ENCODE peak calls at places on chromosomes 1 and 21, in five cellular contexts. E, K, L, M and G are unnamed samples.
A peak's percentile ranks its signal among the peaks of the same experiment; 100 is the strongest.

GRCh38 chr1:21568006-21568746 is 59.0 kb downstream of the ALPL start:
- DNase-seq in E (no peak), L (no peak), M (peak; percentile 64), K (no peak), G (no peak)

GRCh38 chr1:116881879-116882520 is 27.7 kb upstream of the PTGFRN start:
- DNase-seq in L (peak; percentile 73), K (peak; percentile 81), M (peak; percentile 87), E (peak; percentile 41), G (no peak)

GRCh38 chr21:43273708-43274021 is 104.9 kb downstream of the CRYAA start:
- DNase-seq in L (no peak), M (peak; percentile 8), E (no peak), K (no peak), G (no peak)

GRCh38 chr21:31580866-31581276 is 78.6 kb upstream of the SOD1 start:
- DNase-seq in M (peak; percentile 62), K (peak; percentile 43), L (peak; percentile 71), E (peak; percentile 53), G (peak; percentile 62)

GRCh38 chr1:234980657-234981396 is 147.8 kb downstream of the TOMM20 start:
- DNase-seq in K (no peak), E (peak; percentile 76), L (peak; percentile 65), M (peak; percentile 99), G (peak; percentile 78)

GRCh38 chr1:243253927-243254232 is 1.2 kb downstream of the CEP170 start:
- DNase-seq in M (no peak), E (no peak), K (no peak), L (no peak), G (no peak)

GRCh38 chr1:189269011-189269410 is 1208.7 kb downstream of the BRINP3 start:
- DNase-seq in L (no peak), M (no peak), E (no peak), K (no peak), G (no peak)

GRCh38 chr1:156893048-156893953 is at the start of gene PEAR1:
- DNase-seq in L (no peak), M (peak; percentile 40), E (peak; percentile 86), K (no peak), G (no peak)

GRCh38 chr1:166165661-166166399 is 971 bp downstream of the FAM78B start:
- DNase-seq in L (peak; percentile 26), E (no peak), M (peak; percentile 1), K (peak; percentile 5), G (peak; percentile 48)

GRCh38 chr1:59063501-59063900 is 233.4 kb upstream of the FGGY start:
- DNase-seq in K (no peak), M (no peak), L (no peak), E (no peak), G (no peak)

GRCh38 chr1:94081566-94082344 is 39.2 kb downstream of the ABCA4 start:
- DNase-seq in K (no peak), L (no peak), E (no peak), M (peak; percentile 67), G (no peak)

GRCh38 chr1:109980324-109981127 is 4.0 kb upstream of the AHCYL1 start:
- DNase-seq in E (no peak), K (peak; percentile 38), M (no peak), L (peak; percentile 56), G (peak; percentile 67)

GRCh38 chr1:47856994-47857393 is 140.2 kb downstream of the TRABD2B start:
- DNase-seq in E (no peak), K (no peak), M (no peak), L (no peak), G (no peak)

GRCh38 chr1:41109316-41110263 is 88.1 kb upstream of the SLFNL1 start:
- DNase-seq in K (peak; percentile 45), L (peak; percentile 52), E (peak; percentile 46), M (peak; percentile 95), G (peak; percentile 56)

GRCh38 chr1:46550751-46551231 is 656 bp downstream of the KNCN start:
- DNase-seq in L (no peak), M (no peak), K (no peak), E (no peak), G (no peak)

GRCh38 chr1:216894499-216894898 is 171.3 kb upstream of the ESRRG start:
- DNase-seq in K (no peak), L (no peak), E (no peak), M (no peak), G (no peak)

GRCh38 chr1:206803221-206803730 is 31.0 kb upstream of the IL10 start:
- DNase-seq in E (no peak), L (no peak), M (no peak), K (no peak), G (no peak)

GRCh38 chr1:66137235-66137634 is 344.5 kb downstream of the PDE4B start:
- DNase-seq in M (no peak), L (no peak), K (no peak), E (no peak), G (no peak)

GRCh38 chr1:56819393-56819899 is at the start of gene FYB2:
- DNase-seq in E (no peak), M (peak; percentile 29), L (peak; percentile 33), K (peak; percentile 43), G (peak; percentile 71)

GRCh38 chr1:220336391-220337065 is 64.3 kb upstream of the RAB3GAP2 start:
- DNase-seq in E (no peak), L (no peak), K (no peak), M (no peak), G (no peak)

GRCh38 chr1:24551290-24551859 is 4.5 kb upstream of the NCMAP start:
- DNase-seq in E (no peak), K (no peak), M (no peak), L (no peak), G (no peak)

GRCh38 chr1:99829269-99829668 is 20.9 kb upstream of the AGL start:
- DNase-seq in E (no peak), L (no peak), M (no peak), K (no peak), G (no peak)

GRCh38 chr1:84259376-84259775 is 42.1 kb upstream of the SAMD13 start:
- DNase-seq in K (no peak), E (no peak), M (no peak), L (no peak), G (no peak)

GRCh38 chr1:36411674-36412648 is 14.3 kb upstream of the LSM10 start:
- DNase-seq in L (no peak), E (no peak), K (no peak), M (peak; percentile 61), G (no peak)

GRCh38 chr1:218163371-218163770 is 121.7 kb upstream of the RRP15 start:
- DNase-seq in K (no peak), L (no peak), M (no peak), E (no peak), G (no peak)

GRCh38 chr21:33230518-33231324 is 983 bp downstream of the IFNAR2 start:
- DNase-seq in E (peak; percentile 72), M (peak; percentile 80), K (peak; percentile 36), L (peak; percentile 37), G (peak; percentile 67)

GRCh38 chr1:180169641-180170155 is 15.0 kb downstream of the QSOX1 start:
- DNase-seq in E (no peak), M (no peak), K (no peak), L (no peak), G (no peak)

GRCh38 chr1:1433804-1434130 is 1.7 kb upstream of the VWA1 start:
- DNase-seq in M (peak; percentile 83), K (peak; percentile 49), L (no peak), E (peak; percentile 71), G (no peak)

GRCh38 chr1:156081174-156082110 is 823 bp downstream of the MEX3A start:
- DNase-seq in M (peak; percentile 42), K (no peak), E (no peak), L (no peak), G (no peak)

GRCh38 chr1:98055457-98055856 is 134.6 kb upstream of the DPYD start:
- DNase-seq in L (no peak), K (no peak), E (no peak), M (no peak), G (no peak)

GRCh38 chr1:200279810-200280411 is 129.9 kb downstream of the ZNF281 start:
- DNase-seq in M (peak; percentile 51), L (peak; percentile 77), E (no peak), K (peak; percentile 52), G (no peak)

GRCh38 chr21:15009964-15010363 is 54.8 kb downstream of the NRIP1 start:
- DNase-seq in K (no peak), M (no peak), E (no peak), L (no peak), G (no peak)

GRCh38 chr1:222252788-222253187 is 295.1 kb downstream of the HHIPL2 start:
- DNase-seq in M (no peak), K (no peak), L (no peak), E (no peak), G (no peak)

GRCh38 chr1:232806071-232806510 is 875 bp downstream of the MAP10 start:
- DNase-seq in L (no peak), E (no peak), M (no peak), K (no peak), G (no peak)
- H3K4me1 ChIP-seq in L (peaks cover 13% of the 10 kb centered on the region), E (peaks cover 40% of the 10 kb centered on the region), M (peaks cover 6% of the 10 kb centered on the region), K (peaks cover 7% of the 10 kb centered on the region), G (peaks cover 4% of the 10 kb centered on the region)

GRCh38 chr1:39255212-39255611 is 50.7 kb downstream of the MACF1 start:
- DNase-seq in K (no peak), L (no peak), M (no peak), E (no peak), G (no peak)

GRCh38 chr1:39250460-39251240 is 46.2 kb downstream of the MACF1 start:
- DNase-seq in M (peak; percentile 47), K (no peak), E (no peak), L (no peak), G (no peak)
- H3K4me1 ChIP-seq in M (peaks cover 4% of the 10 kb centered on the region), K (peaks cover 7% of the 10 kb centered on the region), E (peaks cover 9% of the 10 kb centered on the region), L (peaks cover 13% of the 10 kb centered on the region), G (no peaks in the 10 kb centered on the region)

GRCh38 chr1:210786546-210786945 is 347.4 kb downstream of the KCNH1 start:
- DNase-seq in E (no peak), L (no peak), K (no peak), M (no peak), G (no peak)
- H3K4me1 ChIP-seq in E (no peaks in the 10 kb centered on the region), L (no peaks in the 10 kb centered on the region), K (no peaks in the 10 kb centered on the region), M (no peaks in the 10 kb centered on the region), G (no peaks in the 10 kb centered on the region)

DNA sequence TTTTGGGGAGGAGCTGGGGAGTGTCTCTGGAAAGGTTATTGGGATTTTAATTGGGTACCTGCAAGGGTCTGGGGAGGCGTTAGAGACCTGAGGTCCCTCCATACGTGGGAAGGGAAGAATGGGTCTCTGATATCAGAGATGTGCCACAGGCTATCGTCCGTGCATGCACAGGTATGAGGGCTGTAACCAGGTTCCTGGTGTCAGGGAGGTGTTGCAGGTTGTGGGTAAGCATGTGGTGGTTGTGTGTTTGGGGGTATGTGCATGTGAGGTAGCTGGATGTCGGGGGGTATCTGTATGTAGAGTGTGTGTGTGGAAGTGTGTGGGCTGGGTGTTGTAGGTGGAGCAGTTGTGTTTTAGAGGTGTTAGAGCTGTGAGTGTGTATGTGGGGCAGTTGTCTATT is 8.3 kb downstream of the AHDC1 start:
- DNase-seq in E (no peak), L (no peak), K (no peak), M (no peak), G (no peak)
- H3K4me1 ChIP-seq in E (peaks cover 99% of the 10 kb centered on the region), L (peaks cover 44% of the 10 kb centered on the region), K (peaks cover 5% of the 10 kb centered on the region), M (peaks cover 96% of the 10 kb centered on the region), G (peaks cover 4% of the 10 kb centered on the region)

GRCh38 chr1:111192643-111193519 is 7.6 kb downstream of the DENND2D start:
- DNase-seq in M (peak; percentile 46), K (no peak), E (no peak), L (no peak), G (no peak)
- H3K4me1 ChIP-seq in M (peaks cover 12% of the 10 kb centered on the region), K (no peaks in the 10 kb centered on the region), E (no peaks in the 10 kb centered on the region), L (peaks cover 21% of the 10 kb centered on the region), G (no peaks in the 10 kb centered on the region)